ENCODE peak calls at places on chromosomes 1 and 21, in seven cellular contexts. Q is ureter, S is ACHN, B is cardiac fibroblast, T is GM19239, N is GM12878, E is glomerular endothelial cell. C is an unnamed sample.

GRCh38 chr1:89523597-89524368 is 846 bp upstream of the LRRC8B start:
- DNase-seq in Q (peak; percentile 45), S (peak; percentile 53), B (peak; percentile 47), T (peak; percentile 26), N (no peak), E (no peak), C (no peak)

GRCh38 chr1:32869844-32870614 is 683 bp downstream of the FNDC5 start:
- DNase-seq in Q (no peak), S (no peak), B (no peak), T (no peak), N (no peak), E (no peak), C (no peak)

GRCh38 chr1:57142999-57143398 is 177.2 kb upstream of the C8B start:
- DNase-seq in Q (no peak), S (no peak), B (no peak), T (no peak), N (no peak), E (no peak), C (no peak)

GRCh38 chr1:199688774-199689173 is 338.7 kb upstream of the NR5A2 start:
- DNase-seq in Q (no peak), S (no peak), B (no peak), T (no peak), N (no peak), E (no peak), C (no peak)

GRCh38 chr1:180270767-180271639 is 40.9 kb downstream of the LHX4 start:
- DNase-seq in Q (no peak), S (no peak), B (peak; percentile 70), T (no peak), N (no peak), E (no peak), C (peak; percentile 69)

GRCh38 chr1:196877964-196878363 is 9.9 kb upstream of the CFHR4 start:
- DNase-seq in Q (no peak), S (no peak), B (peak; percentile 4), T (no peak), N (no peak), E (no peak), C (no peak)

GRCh38 chr21:43718872-43719747 is at the start of gene PDXK:
- DNase-seq in Q (peak; percentile 89), S (peak; percentile 80), B (peak; percentile 76), T (peak; percentile 78), N (peak; percentile 35), E (no peak), C (peak; percentile 63)

GRCh38 chr1:11649237-11649623 is 5.0 kb downstream of the FBXO2 start:
- DNase-seq in Q (no peak), S (no peak), B (no peak), T (no peak), N (no peak), E (no peak), C (no peak)

GRCh38 chr1:78177708-78178270 is 132.0 kb downstream of the GIPC2 start:
- DNase-seq in Q (no peak), S (no peak), B (no peak), T (no peak), N (no peak), E (no peak), C (no peak)

GRCh38 chr1:232036161-232036942 is 409.8 kb downstream of the DISC1 start:
- DNase-seq in Q (no peak), S (no peak), B (no peak), T (no peak), N (no peak), E (no peak), C (no peak)

GRCh38 chr1:156155760-156156495 is 2.5 kb downstream of the SEMA4A start:
- DNase-seq in Q (no peak), S (no peak), B (no peak), T (no peak), N (no peak), E (no peak), C (no peak)

GRCh38 chr21:42913461-42913860 is 12.0 kb downstream of the ERVH48-1 start:
- DNase-seq in Q (no peak), S (no peak), B (no peak), T (no peak), N (no peak), E (no peak), C (no peak)

GRCh38 chr1:32269744-32270143 is 18.7 kb downstream of the LCK start:
- DNase-seq in Q (no peak), S (no peak), B (no peak), T (no peak), N (no peak), E (no peak), C (no peak)

GRCh38 chr1:202954057-202954745 is 3.9 kb downstream of the ADIPOR1 start:
- DNase-seq in Q (no peak), S (no peak), B (no peak), T (no peak), N (no peak), E (no peak), C (no peak)

GRCh38 chr1:154931940-154932487 is 4.5 kb downstream of the PMVK start:
- DNase-seq in Q (peak; percentile 81), S (no peak), B (no peak), T (no peak), N (no peak), E (no peak), C (no peak)

GRCh38 chr1:202355944-202356553 is 7.5 kb downstream of the PPP1R12B start:
- DNase-seq in Q (no peak), S (no peak), B (no peak), T (no peak), N (no peak), E (no peak), C (no peak)

GRCh38 chr1:56446531-56447098 is 132.7 kb downstream of the PLPP3 start:
- DNase-seq in Q (no peak), S (no peak), B (peak; percentile 65), T (no peak), N (no peak), E (no peak), C (peak; percentile 12)

GRCh38 chr1:19974822-19975416 is 4.5 kb downstream of the PLA2G2A start:
- DNase-seq in Q (peak; percentile 76), S (peak; percentile 47), B (peak; percentile 80), T (no peak), N (no peak), E (peak; percentile 45), C (peak; percentile 64)

GRCh38 chr1:59017501-59018231 is 233.8 kb upstream of the JUN start:
- DNase-seq in Q (no peak), S (no peak), B (peak; percentile 29), T (no peak), N (no peak), E (no peak), C (peak; percentile 41)

GRCh38 chr1:112614460-112615065 is 4.4 kb downstream of the ST7L start:
- DNase-seq in Q (no peak), S (peak; percentile 66), B (peak; percentile 70), T (no peak), N (no peak), E (no peak), C (peak; percentile 54)

GRCh38 chr1:223364685-223365382 is 858 bp upstream of the SUSD4 start:
- DNase-seq in Q (no peak), S (no peak), B (no peak), T (no peak), N (no peak), E (no peak), C (no peak)

GRCh38 chr21:45834821-45835293 is 146.7 kb upstream of the COL6A1 start:
- DNase-seq in Q (no peak), S (no peak), B (no peak), T (no peak), N (no peak), E (no peak), C (no peak)

GRCh38 chr21:44551290-44552015 is at the start of gene KRTAP10-2:
- DNase-seq in Q (no peak), S (no peak), B (no peak), T (no peak), N (no peak), E (no peak), C (no peak)

GRCh38 chr1:114956570-114956969 is 73.1 kb upstream of the TSHB start:
- DNase-seq in Q (no peak), S (peak; percentile 11), B (peak; percentile 17), T (no peak), N (no peak), E (no peak), C (peak; percentile 20)

GRCh38 chr21:23247334-23247733 is 2249.1 kb downstream of the NCAM2 start:
- DNase-seq in Q (no peak), S (no peak), B (no peak), T (no peak), N (no peak), E (no peak), C (no peak)

GRCh38 chr1:169511339-169512028 is 25.7 kb upstream of the SLC19A2 start:
- DNase-seq in Q (peak; percentile 52), S (peak; percentile 73), B (peak; percentile 93), T (no peak), N (no peak), E (peak; percentile 22), C (peak; percentile 46)

GRCh38 chr1:8006037-8006963 is 19.8 kb downstream of the ERRFI1 start:
- DNase-seq in Q (no peak), S (no peak), B (peak; percentile 50), T (no peak), N (no peak), E (no peak), C (no peak)

GRCh38 chr1:65538013-65538578 is 117.6 kb downstream of the LEPR start:
- DNase-seq in Q (no peak), S (no peak), B (no peak), T (no peak), N (no peak), E (no peak), C (no peak)

GRCh38 chr21:26845066-26845749 is at the start of gene ADAMTS1:
- DNase-seq in Q (peak; percentile 95), S (peak; percentile 88), B (peak; percentile 91), T (no peak), N (no peak), E (no peak), C (peak; percentile 75)

C was measured in brain microvascular endothelial cell.